ENCODE peak calls at places on chromosomes 13 and 19, in nine cellular contexts. U is activated naive CD8-positive, alpha-beta T cell treated with anti-CD3 and anti-CD28 coated beads for 36 hours; E is AG09309; P is bronchial epithelial cell; X is T-helper 9 cell; A is COR-L47; G is NCI-H1092; C is EL; D is DMS153. N is an unnamed sample.

GRCh38 chr19:46303345-46303701 is 6.5 kb downstream of the HIF3A start:
- DNase-seq in G (no peak), E (no peak), U (no peak), D (no peak), P (no peak), X (no peak), C (no peak), A (no peak), N (no peak)

GRCh38 chr13:32881074-32881791 is 135.0 kb upstream of the KL start:
- DNase-seq in A (peak; percentile 37), G (no peak), E (peak; percentile 78), P (peak; percentile 51), D (no peak), X (no peak), U (no peak), C (peak; percentile 58), N (no peak)

GRCh38 chr19:31233288-31233687 is 115.9 kb downstream of the TSHZ3 start:
- DNase-seq in P (no peak), D (no peak), U (no peak), X (no peak), E (no peak), G (no peak), C (no peak), A (no peak), N (no peak)

GRCh38 chr19:55383279-55383788 is 758 bp downstream of the TMEM238 start:
- DNase-seq in E (no peak), U (no peak), A (peak; percentile 61), X (no peak), G (no peak), C (no peak), D (no peak), P (no peak), N (peak; percentile 38)

GRCh38 chr19:22545751-22546150 is 88.4 kb upstream of the ZNF492 start:
- DNase-seq in D (peak; percentile 0), X (peak; percentile 5), E (no peak), U (peak; percentile 19), C (peak; percentile 7), A (peak; percentile 13), G (peak; percentile 11), P (peak; percentile 3), N (no peak)

GRCh38 chr13:75222031-75222430 is 259.9 kb downstream of the TBC1D4 start:
- DNase-seq in X (no peak), E (peak; percentile 63), U (no peak), A (no peak), P (peak; percentile 26), D (no peak), G (no peak), C (no peak), N (no peak)

GRCh38 chr13:21683034-21683733 is 12.3 kb downstream of the FGF9 start:
- DNase-seq in X (no peak), D (no peak), A (no peak), E (peak; percentile 48), U (no peak), G (no peak), P (peak; percentile 99), C (peak; percentile 71), N (no peak)

GRCh38 chr13:48232420-48233096 is 448 bp upstream of the ITM2B start:
- DNase-seq in A (peak; percentile 15), E (no peak), C (no peak), D (peak; percentile 35), P (peak; percentile 42), X (no peak), G (no peak), U (no peak), N (no peak)

GRCh38 chr19:51799311-51799997 is 4.5 kb downstream of the FPR3 start:
- DNase-seq in U (no peak), D (no peak), G (no peak), C (peak; percentile 98), X (no peak), P (peak; percentile 76), A (no peak), E (peak; percentile 98), N (no peak)